ENCODE peak calls at places on chromosomes 1 and 21, in five cellular contexts. O is neural crest cell, P is fibroblast of pulmonary artery, R is midbrain, F is progenitor cell of endocrine pancreas. D is an unnamed sample.

GRCh38 chr1:165645654-165646366 is 14.8 kb downstream of the MGST3 start:
- DNase-seq in R (no peak), O (no peak), F (no peak), P (no peak), D (peak)

GRCh38 chr1:231193710-231194340 is 32.0 kb downstream of the TRIM67 start:
- DNase-seq in P (no peak), R (no peak), F (no peak), O (no peak), D (no peak)

GRCh38 chr1:234486858-234487830 is 8.2 kb upstream of the TARBP1 start:
- DNase-seq in F (no peak), P (peak), R (peak), O (no peak), D (no peak)

GRCh38 chr1:59105548-59106507 is 191.1 kb upstream of the FGGY start:
- DNase-seq in R (no peak), F (no peak), P (no peak), O (no peak), D (no peak)

GRCh38 chr1:18542351-18542750 is 61.6 kb downstream of the KLHDC7A start:
- DNase-seq in O (no peak), R (no peak), P (no peak), F (no peak), D (no peak)

GRCh38 chr1:172070055-172070454 is 228.8 kb downstream of the DNM3 start:
- DNase-seq in O (no peak), P (no peak), R (peak), F (no peak), D (no peak)

GRCh38 chr1:91076834-91077233 is 55.0 kb upstream of the ZNF644 start:
- DNase-seq in F (no peak), R (no peak), O (no peak), P (no peak), D (no peak)

GRCh38 chr1:216175714-216176113 is 247.5 kb downstream of the USH2A start:
- DNase-seq in F (no peak), P (no peak), O (no peak), R (no peak), D (no peak)

GRCh38 chr1:176754663-176755062 is 291.7 kb downstream of the PAPPA2 start:
- DNase-seq in O (no peak), R (no peak), P (no peak), F (no peak), D (no peak)

GRCh38 chr1:246659594-246660140 is 64.5 kb upstream of the SCCPDH start:
- DNase-seq in O (no peak), F (no peak), R (no peak), P (no peak), D (no peak)

GRCh38 chr1:208834346-208835081 is 590.3 kb upstream of the PLXNA2 start:
- DNase-seq in O (no peak), R (no peak), F (no peak), P (peak), D (no peak)

GRCh38 chr1:17001760-17002523 is 9.8 kb downstream of the ATP13A2 start:
- DNase-seq in R (no peak), F (no peak), P (no peak), O (no peak), D (no peak)

GRCh38 chr1:183914283-183914682 is 109.4 kb downstream of the RGL1 start:
- DNase-seq in R (no peak), F (no peak), O (no peak), P (peak), D (no peak)

GRCh38 chr1:117268926-117269378 is 58.2 kb upstream of the VTCN1 start:
- DNase-seq in F (no peak), R (no peak), P (no peak), O (no peak), D (no peak)

GRCh38 chr21:32886339-32886738 is 114.8 kb upstream of the PAXBP1 start:
- DNase-seq in R (no peak), P (no peak), O (no peak), F (no peak), D (no peak)

GRCh38 chr1:109307363-109308021 is 681 bp upstream of the MYBPHL start:
- DNase-seq in R (peak), P (no peak), O (no peak), F (no peak), D (no peak)

GRCh38 chr1:174017231-174017970 is 4.8 kb downstream of the RC3H1 start:
- DNase-seq in F (no peak), P (no peak), R (no peak), O (no peak), D (no peak)

GRCh38 chr1:53583021-53583902 is 124.1 kb downstream of the DMRTB1 start:
- DNase-seq in R (no peak), F (no peak), P (peak), O (no peak), D (no peak)

D was measured in CD8-positive, alpha-beta T cell.